ENCODE peak calls at places on chromosomes 12 and 14, in nine cellular contexts. X is effector memory CD4-positive, alpha-beta T cell; Y is pancreas; R is colonic mucosa; K is astrocyte; G is MM.1S; Z is mesendoderm; L is thoracic aorta; F is ovary. N is an unnamed sample. For H3K36me3 and H3K27me3, the result is how much of the 10 kb centered on the place peaks cover.

GRCh38 chr14:71716371-71716770 is 215.9 kb upstream of the RGS6 start:
- DNase-seq in F (no peak), X (no peak), R (no peak), K (peak), Z (peak), L (no peak), G (no peak), Y (no peak), N (no peak)

GRCh38 chr12:121812320-121812871 is 8.6 kb downstream of the SETD1B start:
- DNase-seq in Z (peak), F (peak), K (peak), Y (peak), R (peak), L (no peak), X (no peak), G (no peak), N (peak)

GRCh38 chr12:108825205-108825950 is 32.0 kb downstream of the SSH1 start:
- DNase-seq in Y (peak), Z (no peak), F (no peak), G (peak), X (no peak), L (no peak), R (no peak), K (peak), N (no peak)

GRCh38 chr12:46874642-46875041 is 48.8 kb upstream of the SLC38A4 start:
- DNase-seq in Z (no peak), K (no peak), X (no peak), Y (no peak), G (no peak), R (no peak), F (no peak), L (no peak), N (no peak)

GRCh38 chr12:114668151-114668891 is 15.7 kb downstream of the TBX3 start:
- DNase-seq in K (peak), F (peak), Y (peak), L (peak), G (peak), X (no peak), R (peak), Z (peak), N (peak)

GRCh38 chr12:64826234-64826633 is 1.8 kb downstream of the TBC1D30 start:
- DNase-seq in X (no peak), Z (peak), F (peak), R (peak), G (no peak), L (no peak), K (peak), Y (peak), N (peak)

GRCh38 chr12:27972721-27973120 is at the start of gene PTHLH:
- DNase-seq in K (no peak), Y (no peak), F (no peak), R (no peak), Z (no peak), L (no peak), G (no peak), X (no peak), N (no peak)

GRCh38 chr12:106954462-106955376 is 988 bp upstream of the TMEM263 start:
- DNase-seq in Z (no peak), L (peak), Y (peak), X (no peak), F (peak), R (peak), G (peak), K (no peak), N (peak)

GRCh38 chr12:131642101-131642540 is 68.8 kb upstream of the SFSWAP start:
- DNase-seq in Y (no peak), F (no peak), R (no peak), L (no peak), G (peak), X (no peak), K (no peak), Z (peak), N (peak)

GRCh38 chr12:60205500-60205899 is 609.7 kb downstream of the SLC16A7 start:
- DNase-seq in Z (peak), R (no peak), F (no peak), L (no peak), K (peak), Y (no peak), X (no peak), G (no peak), N (no peak)

GRCh38 chr12:131500564-131500963 is 210.3 kb upstream of the SFSWAP start:
- DNase-seq in X (no peak), Y (no peak), L (no peak), F (no peak), Z (no peak), K (no peak), G (no peak), R (no peak), N (no peak)

GRCh38 chr14:102351023-102351422 is 11.7 kb downstream of the CINP start:
- DNase-seq in X (no peak), Z (no peak), K (no peak), G (no peak), L (no peak), Y (no peak), R (no peak), F (no peak), N (no peak)

GRCh38 chr12:110217996-110218674 is 62.9 kb upstream of the ATP2A2 start:
- DNase-seq in R (no peak), X (no peak), L (no peak), K (no peak), Y (no peak), F (no peak), G (no peak), Z (no peak), N (no peak)

GRCh38 chr12:91177380-91177779 is 5.2 kb downstream of the DCN start:
- DNase-seq in L (no peak), K (peak), G (no peak), F (no peak), X (no peak), R (no peak), Y (no peak), Z (no peak), N (no peak)
- H3K4me3 ChIP-seq in L (no peak), K (no peak), G (no peak), F (peak), X (no peak), R (no peak), Y (no peak), Z (no peak), N (no peak)

GRCh38 chr14:77390188-77390587 is 13.0 kb downstream of the SAMD15 start:
- DNase-seq in G (no peak), L (no peak), Y (no peak), X (no peak), R (no peak), F (no peak), K (no peak), Z (no peak), N (no peak)

GRCh38 chr14:77391441-77391840 is 14.3 kb downstream of the SAMD15 start:
- DNase-seq in Y (no peak), F (no peak), Z (no peak), R (no peak), X (no peak), L (no peak), G (no peak), K (no peak), N (no peak)
- H3K36me3 ChIP-seq in Y (under half), F (under half), Z (under half), R (under half), X (under half), L (under half), G (under half), K (under half), N (under half)

GRCh38 chr12:102963796-102964195 is 6.3 kb downstream of the ASCL1 start:
- DNase-seq in R (no peak), L (no peak), G (no peak), F (no peak), X (no peak), Y (no peak), K (no peak), Z (no peak), N (peak)
- H3K27me3 ChIP-seq in R (half or more), L (under half), G (under half), F (under half), X (under half), Y (under half), K (half or more), Z (half or more), N (half or more)

DNA sequence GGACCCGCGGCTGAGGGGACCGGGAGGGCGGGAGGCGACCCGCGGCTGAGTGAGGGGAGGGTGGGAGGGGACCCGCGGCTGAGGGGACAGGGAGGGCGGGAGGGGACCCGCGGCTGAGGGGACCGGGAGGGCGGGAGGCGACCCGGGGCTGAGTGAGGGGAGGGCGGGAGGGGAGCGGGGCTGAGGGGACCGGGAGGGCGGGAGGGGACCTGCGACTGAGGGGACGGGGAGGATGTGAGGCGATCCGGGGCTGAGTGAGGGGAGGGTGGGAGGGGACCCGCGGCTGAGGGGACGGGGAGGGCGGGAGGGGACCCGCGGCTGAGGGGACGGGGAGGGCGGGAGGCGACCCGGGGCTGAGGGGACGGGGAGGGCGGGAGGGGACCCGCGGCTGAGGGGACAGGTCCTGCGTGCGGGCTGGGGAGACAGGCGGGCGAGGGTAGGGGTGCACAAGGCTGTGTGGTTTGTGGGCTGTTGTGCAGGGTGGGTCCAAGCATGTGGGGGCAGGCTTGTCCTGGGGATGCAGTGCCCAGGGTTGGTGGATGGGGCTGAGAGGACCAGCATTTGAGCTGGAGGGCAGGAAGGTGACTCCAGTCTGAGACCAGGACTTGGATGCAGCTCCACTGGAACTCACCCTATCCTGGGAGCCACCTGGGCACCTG is 9.2 kb downstream of the PLD4 start:
- DNase-seq in X (no peak), F (no peak), Z (no peak), L (no peak), G (no peak), Y (peak), K (no peak), R (no peak), N (peak)
- H3K4me3 ChIP-seq in X (no peak), F (peak), Z (no peak), L (peak), G (no peak), Y (peak), K (no peak), R (peak), N (peak)

GRCh38 chr12:116735084-116735483 is 2.8 kb downstream of the SPRING1 start:
- DNase-seq in G (no peak), L (no peak), K (no peak), F (no peak), Z (no peak), X (no peak), Y (no peak), R (no peak), N (no peak)

GRCh38 chr12:116739381-116739887 is 1.3 kb downstream of the RNFT2 start:
- DNase-seq in X (no peak), R (no peak), G (no peak), F (no peak), L (no peak), Z (no peak), Y (no peak), K (no peak), N (no peak)

GRCh38 chr12:116736962-116737773 is 701 bp downstream of the SPRING1 start:
- DNase-seq in L (no peak), F (no peak), Y (peak), K (no peak), Z (peak), X (no peak), R (peak), G (no peak), N (peak)

GRCh38 chr12:116735951-116736599 is 1.8 kb downstream of the SPRING1 start:
- DNase-seq in L (no peak), Z (peak), F (no peak), Y (no peak), K (no peak), R (peak), G (no peak), X (no peak), N (no peak)

GRCh38 chr12:116737774-116738657 is at the start of the genes RNFT2 and SPRING1:
- DNase-seq in Z (peak), K (peak), Y (peak), X (peak), R (peak), G (peak), F (peak), L (peak), N (peak)
- H3K36me3 ChIP-seq in Z (under half), K (under half), Y (under half), X (under half), R (under half), G (under half), F (under half), L (under half), N (under half)

GRCh38 chr12:53699673-53700015 is 23.8 kb upstream of the ATP5MC2 start:
- DNase-seq in Z (no peak), Y (peak), L (no peak), X (no peak), F (no peak), G (no peak), K (no peak), R (no peak), N (no peak)
- H3K27me3 ChIP-seq in Z (under half), Y (under half), L (under half), X (under half), F (under half), G (half or more), K (half or more), R (under half), N (half or more)

GRCh38 chr14:59627011-59627520 is 50.5 kb upstream of the CCDC175 start:
- DNase-seq in K (no peak), Y (no peak), X (no peak), Z (no peak), L (no peak), G (no peak), F (no peak), R (no peak), N (no peak)

GRCh38 chr14:59629384-59630158 is 53.0 kb upstream of the CCDC175 start:
- DNase-seq in R (no peak), Z (no peak), F (no peak), Y (no peak), L (no peak), G (no peak), X (no peak), K (no peak), N (peak)

GRCh38 chr14:59631237-59631636 is 54.6 kb upstream of the CCDC175 start:
- DNase-seq in X (no peak), K (no peak), L (no peak), G (no peak), F (no peak), Y (no peak), Z (peak), R (no peak), N (peak)

GRCh38 chr14:59632381-59632780 is 55.8 kb upstream of the CCDC175 start:
- DNase-seq in G (no peak), R (peak), L (no peak), K (peak), Z (peak), Y (no peak), F (no peak), X (no peak), N (peak)

DNA sequence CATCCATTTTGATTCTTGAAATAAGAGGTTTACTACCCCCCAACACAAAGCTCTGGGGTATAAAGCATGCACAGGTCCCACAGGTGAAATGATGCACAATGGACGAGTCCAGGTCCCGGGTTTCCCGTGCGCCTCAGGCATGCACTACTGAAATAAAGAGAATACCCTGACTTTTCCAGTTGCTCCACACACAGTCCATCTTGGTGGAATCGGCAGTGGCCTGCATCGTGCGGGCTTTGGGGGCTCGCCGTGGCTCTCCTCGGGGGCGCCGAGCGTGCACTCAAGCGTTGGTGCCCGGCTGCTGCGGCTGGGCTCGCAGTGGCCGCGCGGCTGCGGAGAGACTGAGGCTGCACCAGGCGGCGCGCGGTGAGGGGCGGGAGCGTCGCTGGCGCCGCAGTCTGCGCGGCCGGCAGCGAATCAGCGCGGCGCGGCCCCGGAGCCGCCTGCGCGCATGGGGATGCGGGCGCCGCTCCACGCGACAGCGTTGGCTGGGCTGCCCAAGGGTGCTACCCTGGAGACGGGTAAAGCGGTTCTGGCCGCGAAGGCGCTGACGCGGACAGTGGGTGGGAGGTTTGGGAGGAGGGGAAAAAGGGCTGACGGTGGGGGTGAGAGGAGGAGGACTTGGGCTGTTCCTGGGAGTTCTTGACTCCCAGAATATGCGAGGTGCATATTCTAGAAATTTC is 53.8 kb upstream of the CCDC175 start:
- DNase-seq in Y (peak), F (no peak), R (no peak), G (no peak), K (peak), X (no peak), Z (peak), L (peak), N (peak)
- H3K4me3 ChIP-seq in Y (no peak), F (no peak), R (no peak), G (no peak), K (peak), X (no peak), Z (peak), L (peak), N (peak)

DNA sequence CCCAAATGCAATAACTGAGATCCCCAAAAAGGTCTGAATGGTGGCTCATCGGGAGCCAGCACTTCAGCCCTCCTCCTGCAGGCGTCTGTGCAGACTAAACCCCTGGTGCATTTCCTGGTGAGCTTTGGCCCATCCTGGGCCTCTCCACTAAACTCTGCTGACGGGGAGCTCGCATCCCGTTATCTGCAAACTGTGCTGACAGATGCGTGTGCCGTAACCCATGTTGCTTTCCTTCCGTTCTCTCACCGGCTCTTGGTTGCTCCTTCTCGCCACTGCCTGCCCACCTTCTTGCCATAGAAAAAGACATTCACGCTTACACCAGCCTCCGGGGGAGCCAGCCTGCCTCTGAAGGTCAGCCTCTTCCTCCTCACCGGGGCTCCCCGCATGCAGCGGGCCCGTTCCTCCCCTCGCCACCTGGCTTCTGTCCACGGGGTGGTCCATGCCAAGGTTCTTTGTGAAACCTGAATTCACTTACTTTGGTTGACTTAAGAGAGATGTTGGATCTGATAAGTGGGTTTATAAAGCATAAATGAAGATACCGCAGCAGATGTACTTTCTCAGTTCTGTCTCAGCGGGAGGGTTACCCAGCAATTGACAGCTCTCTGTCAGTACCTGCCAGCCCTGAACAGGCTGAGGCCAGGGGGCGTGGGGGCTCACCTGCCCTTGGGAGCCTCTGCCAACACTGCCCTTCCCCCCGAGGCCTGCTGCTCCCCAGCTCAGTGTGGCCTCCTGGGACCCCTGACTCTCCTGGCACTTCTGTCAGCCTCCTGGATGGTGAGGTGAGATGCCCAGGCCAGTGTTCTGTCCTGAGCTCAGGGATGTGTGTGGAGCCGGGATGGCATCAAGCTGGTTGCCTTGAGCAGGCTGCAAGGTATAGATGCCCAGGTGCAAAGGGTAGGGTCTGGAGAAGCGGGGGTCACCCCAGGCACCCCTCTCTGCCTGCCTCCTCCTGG is 14.2 kb downstream of the ZFYVE21 start:
- DNase-seq in Y (no peak), Z (no peak), X (no peak), L (no peak), F (peak), G (no peak), R (no peak), K (no peak), N (no peak)
- H3K36me3 ChIP-seq in Y (under half), Z (under half), X (under half), L (half or more), F (under half), G (under half), R (under half), K (under half), N (under half)

DNA sequence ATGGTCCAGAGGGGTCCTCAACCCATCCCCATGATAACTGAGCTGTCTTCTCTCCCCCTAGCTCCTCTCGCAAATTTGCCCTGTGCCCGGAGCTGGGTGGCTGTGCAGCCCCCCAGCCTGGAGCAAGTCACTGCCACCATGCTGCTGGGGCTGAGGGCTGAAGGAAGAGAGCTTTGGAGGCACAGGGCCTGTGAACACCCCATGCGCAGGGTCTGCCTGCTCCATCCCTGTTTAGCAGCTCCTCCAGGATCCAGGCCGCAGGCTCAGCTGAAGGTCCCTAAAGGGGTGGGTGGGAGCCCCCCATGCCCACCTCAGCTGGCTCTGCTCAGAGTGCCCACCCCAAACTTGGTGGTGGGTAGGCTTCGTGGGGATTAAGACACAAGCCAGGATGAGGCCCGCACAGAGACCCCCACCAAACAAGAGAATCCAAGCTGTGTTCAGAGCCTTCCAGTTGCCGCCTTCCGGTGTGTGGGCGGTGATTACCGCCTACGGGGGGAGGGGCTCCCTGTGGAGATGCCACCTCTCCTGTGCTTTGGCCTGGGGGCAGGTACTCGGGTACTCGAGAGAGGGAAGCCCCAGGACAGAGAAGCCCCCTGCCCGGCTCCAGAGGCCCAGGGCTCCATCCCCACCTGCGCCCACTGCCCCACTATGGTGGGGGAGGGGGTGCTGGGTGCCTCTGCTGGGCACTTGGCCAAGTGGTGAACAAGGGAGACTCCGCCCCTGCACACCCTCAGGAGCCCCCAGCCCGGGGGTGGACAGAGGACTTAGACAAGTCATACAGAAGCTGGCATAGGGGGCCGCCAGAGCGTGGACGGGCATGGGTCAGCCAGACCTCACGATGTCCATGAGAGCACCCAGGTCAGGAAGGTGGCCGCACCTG is 1.4 kb upstream of the JAG2 start:
- DNase-seq in F (no peak), Z (no peak), G (no peak), K (no peak), X (no peak), Y (no peak), L (no peak), R (no peak), N (no peak)
- H3K27me3 ChIP-seq in F (under half), Z (under half), G (under half), K (under half), X (under half), Y (under half), L (under half), R (under half), N (under half)

N was measured in H7.